ENCODE peak calls at places on chromosomes 4 and X, in eight cellular contexts. P, H, G, X, F, L, V and W are unnamed samples.

GRCh38 chr4:71247706-71248105 is 91.1 kb upstream of the SLC4A4 start:
- DNase-seq in P (no peak), H (no peak), G (no peak), X (no peak), F (no peak), L (no peak), V (no peak), W (peak; percentile 66)

GRCh38 chrX:53684415-53685192 is 1.9 kb downstream of the HUWE1 start:
- DNase-seq in P (peak; percentile 9), H (peak; percentile 93), G (no peak), X (peak; percentile 7), F (peak; percentile 7), L (no peak), V (no peak), W (no peak)

GRCh38 chr4:101356928-101357327 is 9.6 kb upstream of the PPP3CA start:
- DNase-seq in P (peak; percentile 26), H (no peak), G (peak; percentile 94), X (peak; percentile 85), F (peak; percentile 87), L (no peak), V (no peak), W (peak; percentile 54)

GRCh38 chrX:106039920-106040319 is 1.4 kb upstream of the SERPINA7 start:
- DNase-seq in P (peak; percentile 38), H (no peak), G (no peak), X (peak; percentile 2), F (no peak), L (no peak), V (no peak), W (peak; percentile 44)

GRCh38 chr4:107069049-107069448 is 32.9 kb upstream of the DKK2 start:
- DNase-seq in P (no peak), H (no peak), G (no peak), X (no peak), F (peak; percentile 89), L (no peak), V (no peak), W (no peak)

GRCh38 chrX:47831788-47832187 is 4.9 kb upstream of the ZNF81 start:
- DNase-seq in P (peak; percentile 67), H (no peak), G (no peak), X (peak; percentile 29), F (peak; percentile 52), L (peak; percentile 43), V (no peak), W (peak; percentile 55)

GRCh38 chr4:185515248-185515647 is 20.1 kb downstream of the PDLIM3 start:
- DNase-seq in P (no peak), H (no peak), G (no peak), X (no peak), F (no peak), L (no peak), V (no peak), W (no peak)

GRCh38 chr4:54554339-54554990 is 103.3 kb upstream of the KIT start:
- DNase-seq in P (no peak), H (no peak), G (no peak), X (no peak), F (no peak), L (no peak), V (no peak), W (no peak)

GRCh38 chr4:3772632-3773031 is 6.4 kb downstream of the ADRA2C start:
- DNase-seq in P (no peak), H (no peak), G (no peak), X (no peak), F (no peak), L (no peak), V (peak; percentile 91), W (no peak)

GRCh38 chr4:8653326-8654000 is 60.9 kb downstream of the CPZ start:
- DNase-seq in P (no peak), H (peak; percentile 42), G (no peak), X (no peak), F (no peak), L (no peak), V (no peak), W (peak; percentile 24)

GRCh38 chr4:184648220-184649025 is 824 bp downstream of the CASP3 start:
- DNase-seq in P (peak; percentile 76), H (peak; percentile 82), G (no peak), X (peak; percentile 51), F (peak; percentile 80), L (peak; percentile 27), V (peak; percentile 87), W (peak; percentile 79)

GRCh38 chr4:87077834-87078585 is 142.4 kb downstream of the KLHL8 start:
- DNase-seq in P (no peak), H (no peak), G (no peak), X (no peak), F (peak; percentile 48), L (no peak), V (no peak), W (no peak)

GRCh38 chr4:168835880-168836454 is 174.1 kb downstream of the CBR4 start:
- DNase-seq in P (no peak), H (no peak), G (no peak), X (no peak), F (no peak), L (no peak), V (no peak), W (no peak)

GRCh38 chr4:56728512-56728911 is 47.4 kb upstream of the HOPX start:
- DNase-seq in P (peak; percentile 17), H (no peak), G (peak; percentile 4), X (no peak), F (peak; percentile 83), L (no peak), V (peak; percentile 71), W (no peak)